ENCODE peak calls at places on chromosome 20, in six cellular contexts. One of them, this sample, is unnamed.

GRCh38 chr20:4325548-4326187 is 310.3 kb upstream of the RNF24 start:
- DNase-seq in H1: no peak
- DNase-seq in K562: no peak
- DNase-seq in SK-N-SH: no peak
- DNase-seq in HepG2: no peak
- DNase-seq in GM12878: no peak
- DNase-seq in this sample: no peak

GRCh38 chr20:15576401-15576800 is 996.8 kb downstream of the KIF16B start:
- DNase-seq in H1: no peak
- DNase-seq in SK-N-SH: no peak
- DNase-seq in K562: no peak
- DNase-seq in HepG2: no peak
- DNase-seq in GM12878: no peak
- DNase-seq in this sample: no peak

GRCh38 chr20:17835941-17836861 is 132.4 kb downstream of the SNX5 start:
- DNase-seq in K562: no peak
- DNase-seq in H1: no peak
- DNase-seq in GM12878: no peak
- DNase-seq in SK-N-SH: no peak
- DNase-seq in HepG2: no peak
- DNase-seq in this sample: no peak

GRCh38 chr20:870758-871157 is 37.2 kb downstream of the FAM110A start:
- DNase-seq in K562: no peak
- DNase-seq in GM12878: no peak
- DNase-seq in HepG2: no peak
- DNase-seq in SK-N-SH: no peak
- DNase-seq in H1: no peak
- DNase-seq in this sample: no peak

GRCh38 chr20:56574531-56575142 is 41.6 kb downstream of the FAM209B start:
- DNase-seq in SK-N-SH: no peak
- DNase-seq in H1: no peak
- DNase-seq in GM12878: no peak
- DNase-seq in K562: no peak
- DNase-seq in HepG2: no peak
- DNase-seq in this sample: no peak

GRCh38 chr20:11352041-11352440 is 565.7 kb upstream of the BTBD3 start:
- DNase-seq in SK-N-SH: no peak
- DNase-seq in H1: no peak
- DNase-seq in K562: no peak
- DNase-seq in HepG2: no peak
- DNase-seq in GM12878: no peak
- DNase-seq in this sample: no peak

GRCh38 chr20:14826926-14827325 is 489.5 kb upstream of the FLRT3 start:
- DNase-seq in GM12878: no peak
- DNase-seq in H1: no peak
- DNase-seq in K562: no peak
- DNase-seq in SK-N-SH: no peak
- DNase-seq in HepG2: no peak
- DNase-seq in this sample: no peak

GRCh38 chr20:24701027-24701426 is 231.6 kb downstream of the SYNDIG1 start:
- DNase-seq in K562: no peak
- DNase-seq in H1: no peak
- DNase-seq in GM12878: no peak
- DNase-seq in HepG2: no peak
- DNase-seq in SK-N-SH: no peak
- DNase-seq in this sample: no peak

GRCh38 chr20:35575958-35576357 is 34.1 kb downstream of the ERGIC3 start:
- DNase-seq in H1: no peak
- DNase-seq in HepG2: peak
- DNase-seq in K562: no peak
- DNase-seq in GM12878: no peak
- DNase-seq in SK-N-SH: no peak
- DNase-seq in this sample: no peak

GRCh38 chr20:15637971-15638754 is 935.1 kb downstream of the KIF16B start:
- DNase-seq in GM12878: no peak
- DNase-seq in H1: peak
- DNase-seq in K562: no peak
- DNase-seq in HepG2: no peak
- DNase-seq in SK-N-SH: no peak
- DNase-seq in this sample: no peak

GRCh38 chr20:47089151-47089550 is 194.5 kb downstream of the EYA2 start:
- DNase-seq in GM12878: no peak
- DNase-seq in H1: no peak
- DNase-seq in SK-N-SH: no peak
- DNase-seq in HepG2: no peak
- DNase-seq in K562: no peak
- DNase-seq in this sample: no peak

GRCh38 chr20:25750765-25751696 is 54.4 kb upstream of the ZNF337 start:
- DNase-seq in SK-N-SH: peak
- DNase-seq in K562: peak
- DNase-seq in H1: no peak
- DNase-seq in HepG2: peak
- DNase-seq in GM12878: peak
- DNase-seq in this sample: no peak

GRCh38 chr20:38198238-38198861 is 33.3 kb upstream of the TGM2 start:
- DNase-seq in K562: no peak
- DNase-seq in SK-N-SH: no peak
- DNase-seq in HepG2: no peak
- DNase-seq in H1: no peak
- DNase-seq in GM12878: no peak
- DNase-seq in this sample: no peak

GRCh38 chr20:31704225-31705119 is 18.2 kb downstream of the BCL2L1 start:
- DNase-seq in K562: no peak
- DNase-seq in GM12878: no peak
- DNase-seq in H1: no peak
- DNase-seq in SK-N-SH: no peak
- DNase-seq in HepG2: peak
- DNase-seq in this sample: no peak

GRCh38 chr20:4873396-4873795 is 127.9 kb downstream of the SLC23A2 start:
- DNase-seq in SK-N-SH: no peak
- DNase-seq in HepG2: no peak
- DNase-seq in H1: no peak
- DNase-seq in GM12878: no peak
- DNase-seq in K562: no peak
- DNase-seq in this sample: no peak

GRCh38 chr20:41848180-41848579 is 230.0 kb upstream of the CHD6 start:
- DNase-seq in H1: no peak
- DNase-seq in SK-N-SH: no peak
- DNase-seq in GM12878: no peak
- DNase-seq in K562: peak
- DNase-seq in HepG2: peak
- DNase-seq in this sample: no peak

GRCh38 chr20:13644010-13644409 is 5.3 kb upstream of the TASP1 start:
- DNase-seq in SK-N-SH: no peak
- DNase-seq in HepG2: no peak
- DNase-seq in H1: no peak
- DNase-seq in K562: no peak
- DNase-seq in GM12878: no peak
- DNase-seq in this sample: no peak

GRCh38 chr20:46802696-46803445 is 91.8 kb upstream of the EYA2 start:
- DNase-seq in SK-N-SH: no peak
- DNase-seq in HepG2: no peak
- DNase-seq in H1: no peak
- DNase-seq in K562: no peak
- DNase-seq in GM12878: no peak
- DNase-seq in this sample: no peak

GRCh38 chr20:20712004-20712473 is 405 bp downstream of the RALGAPA2 start:
- DNase-seq in SK-N-SH: no peak
- DNase-seq in GM12878: no peak
- DNase-seq in HepG2: peak
- DNase-seq in K562: no peak
- DNase-seq in H1: no peak
- DNase-seq in this sample: no peak

GRCh38 chr20:63441777-63442493 is 30.5 kb downstream of the KCNQ2 start:
- DNase-seq in GM12878: peak
- DNase-seq in K562: no peak
- DNase-seq in HepG2: peak
- DNase-seq in H1: no peak
- DNase-seq in SK-N-SH: peak
- DNase-seq in this sample: peak

GRCh38 chr20:62149532-62150235 is 6.1 kb downstream of the SS18L1 start:
- DNase-seq in GM12878: no peak
- DNase-seq in K562: no peak
- DNase-seq in SK-N-SH: no peak
- DNase-seq in H1: no peak
- DNase-seq in HepG2: peak
- DNase-seq in this sample: no peak
- TF ChIP-seq GABPA in GM12878: no peak
- TF ChIP-seq GABPA in K562: no peak
- TF ChIP-seq GABPA in SK-N-SH: no peak
- TF ChIP-seq GABPA in H1: no peak
- TF ChIP-seq GABPA in HepG2: no peak
- TF ChIP-seq GABPA in this sample: no peak

GRCh38 chr20:61808497-61808896 is 257.2 kb downstream of the TAF4 start:
- DNase-seq in GM12878: no peak
- DNase-seq in SK-N-SH: no peak
- DNase-seq in K562: no peak
- DNase-seq in H1: no peak
- DNase-seq in HepG2: no peak
- DNase-seq in this sample: no peak

GRCh38 chr20:61806314-61806713 is 259.4 kb downstream of the TAF4 start:
- DNase-seq in GM12878: no peak
- DNase-seq in SK-N-SH: no peak
- DNase-seq in H1: no peak
- DNase-seq in HepG2: no peak
- DNase-seq in K562: no peak
- DNase-seq in this sample: no peak

GRCh38 chr20:61806995-61807394 is 258.7 kb downstream of the TAF4 start:
- DNase-seq in HepG2: no peak
- DNase-seq in GM12878: no peak
- DNase-seq in H1: no peak
- DNase-seq in SK-N-SH: no peak
- DNase-seq in K562: no peak
- DNase-seq in this sample: no peak

GRCh38 chr20:61809006-61809770 is 256.5 kb downstream of the TAF4 start:
- DNase-seq in K562: no peak
- DNase-seq in H1: no peak
- DNase-seq in HepG2: no peak
- DNase-seq in SK-N-SH: no peak
- DNase-seq in GM12878: no peak
- DNase-seq in this sample: no peak

DNA sequence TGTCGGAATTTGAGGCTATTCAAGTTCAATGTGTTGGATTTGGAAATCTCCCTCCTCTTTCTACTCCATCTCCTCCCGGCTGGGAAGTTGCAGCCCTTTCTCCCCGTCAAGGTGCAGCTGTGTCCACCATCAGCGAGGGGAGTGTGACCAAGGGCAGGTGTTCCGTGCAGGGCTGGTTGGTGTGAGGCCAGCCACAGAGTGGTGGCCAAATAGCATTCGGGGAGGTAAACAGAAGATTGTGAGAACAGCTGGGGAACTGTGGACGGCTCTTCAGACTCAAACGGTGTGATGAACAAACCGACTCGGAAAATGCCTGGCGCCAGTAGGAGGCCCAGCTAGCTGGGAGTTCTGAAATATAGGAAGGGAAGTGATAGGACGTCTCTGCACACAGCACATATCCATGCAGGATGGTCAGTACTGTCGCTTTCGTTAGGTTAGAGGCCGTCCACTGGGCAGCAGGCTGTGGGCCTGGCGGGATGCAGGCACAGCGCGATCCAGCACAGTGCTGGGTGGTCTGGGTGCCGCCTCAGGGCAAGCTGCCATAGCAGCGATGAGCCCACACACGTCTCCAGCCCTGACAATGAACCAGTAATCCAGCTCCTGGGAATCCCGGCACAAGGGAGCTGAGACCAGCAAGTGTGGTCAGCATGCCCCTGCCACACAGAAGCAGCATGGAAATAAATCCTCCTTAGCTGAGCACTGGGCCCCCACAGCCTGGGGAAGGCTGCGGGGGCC is 258.1 kb downstream of the TAF4 start:
- DNase-seq in GM12878: no peak
- DNase-seq in H1: no peak
- DNase-seq in HepG2: no peak
- DNase-seq in K562: no peak
- DNase-seq in SK-N-SH: no peak
- DNase-seq in this sample: no peak
- TF ChIP-seq GABPA in GM12878: no peak
- TF ChIP-seq GABPA in H1: no peak
- TF ChIP-seq GABPA in HepG2: no peak
- TF ChIP-seq GABPA in K562: no peak
- TF ChIP-seq GABPA in SK-N-SH: no peak
- TF ChIP-seq GABPA in this sample: no peak

DNA sequence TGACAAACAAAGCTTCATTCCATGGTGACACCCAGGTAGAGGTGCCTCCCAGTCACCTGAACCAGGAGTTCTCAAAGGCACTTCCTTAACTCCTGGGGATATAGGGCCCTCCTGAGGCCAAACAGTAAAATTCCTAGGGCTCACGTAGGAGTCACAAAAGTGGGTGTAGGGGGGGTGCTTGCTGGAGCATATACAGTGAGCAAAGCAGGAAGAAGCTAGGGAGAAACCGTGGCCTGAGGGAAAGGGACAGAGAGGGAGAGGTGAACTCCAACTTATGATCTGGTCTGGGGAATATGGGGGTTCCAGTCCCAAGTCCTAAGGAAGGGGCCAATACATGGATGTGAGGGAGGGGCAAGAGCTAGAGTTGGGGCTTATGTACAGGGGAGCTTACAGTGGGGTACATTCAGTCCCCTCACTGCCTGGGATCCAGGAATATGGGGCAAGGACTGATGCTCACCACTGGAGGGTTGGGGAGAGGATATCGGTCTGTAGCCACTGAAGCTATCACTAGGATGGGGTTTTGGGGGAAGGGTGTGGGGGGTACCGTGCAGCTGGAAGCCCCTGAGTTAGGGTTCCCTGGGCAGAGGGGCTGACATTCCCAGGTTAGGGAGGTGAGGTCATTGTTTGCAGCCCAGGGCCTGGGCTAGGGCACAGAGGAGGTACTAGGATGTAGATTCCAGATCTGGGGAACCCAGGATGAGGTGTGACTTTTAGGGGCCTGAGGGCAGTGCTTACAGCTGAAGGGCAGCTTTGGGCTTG is 950 bp downstream of the PEDS1 start:
- DNase-seq in HepG2: no peak
- DNase-seq in SK-N-SH: no peak
- DNase-seq in K562: peak
- DNase-seq in H1: no peak
- DNase-seq in GM12878: no peak
- DNase-seq in this sample: peak
- TF ChIP-seq GABPA in HepG2: no peak
- TF ChIP-seq GABPA in SK-N-SH: no peak
- TF ChIP-seq GABPA in K562: no peak
- TF ChIP-seq GABPA in H1: no peak
- TF ChIP-seq GABPA in GM12878: no peak
- TF ChIP-seq GABPA in this sample: no peak

GRCh38 chr20:51507357-51508036 is 35.0 kb downstream of the NFATC2 start:
- DNase-seq in H1: no peak
- DNase-seq in GM12878: no peak
- DNase-seq in K562: no peak
- DNase-seq in HepG2: no peak
- DNase-seq in SK-N-SH: no peak
- DNase-seq in this sample: no peak
- TF ChIP-seq GABPA in H1: no peak
- TF ChIP-seq GABPA in GM12878: no peak
- TF ChIP-seq GABPA in K562: no peak
- TF ChIP-seq GABPA in HepG2: no peak
- TF ChIP-seq GABPA in SK-N-SH: no peak
- TF ChIP-seq GABPA in this sample: no peak